ENCODE peak calls at places on chromosomes 3 and 15, in ten cellular contexts. H is psoas muscle, O is nucleus accumbens, B is skeletal muscle cell, X is NCI-H345, L is thyroid gland, E is IMR-90, J is GDM1, M is AG08395, G is non-pigmented ciliary epithelial cell. S is an unnamed sample.

GRCh38 chr15:67720556-67721175 is 104.6 kb upstream of the SKOR1 start:
- DNase-seq in H (no peak), O (no peak), B (no peak), X (no peak), L (no peak), E (no peak), J (no peak), M (no peak), G (no peak), S (no peak)

GRCh38 chr3:150421256-150421655 is 13.2 kb downstream of the TSC22D2 start:
- DNase-seq in H (no peak), O (no peak), B (no peak), X (no peak), L (no peak), E (no peak), J (no peak), M (no peak), G (no peak), S (no peak)

GRCh38 chr3:42134867-42135464 is 43.8 kb downstream of the TRAK1 start:
- DNase-seq in H (no peak), O (no peak), B (no peak), X (no peak), L (no peak), E (no peak), J (no peak), M (no peak), G (no peak), S (no peak)

GRCh38 chr3:22731901-22732300 is 471.2 kb upstream of the UBE2E2 start:
- DNase-seq in H (no peak), O (no peak), B (no peak), X (no peak), L (no peak), E (no peak), J (no peak), M (no peak), G (no peak), S (no peak)

GRCh38 chr15:52103217-52104207 is 9.1 kb downstream of the BCL2L10 start:
- DNase-seq in H (no peak), O (no peak), B (peak), X (no peak), L (peak), E (peak), J (no peak), M (peak), G (peak), S (no peak)

GRCh38 chr3:25679166-25679565 is 14.5 kb upstream of the TOP2B start:
- DNase-seq in H (no peak), O (no peak), B (no peak), X (no peak), L (no peak), E (no peak), J (no peak), M (no peak), G (no peak), S (no peak)

GRCh38 chr3:157089455-157090221 is 70.3 kb downstream of the CCNL1 start:
- DNase-seq in H (no peak), O (no peak), B (no peak), X (no peak), L (peak), E (peak), J (no peak), M (no peak), G (no peak), S (peak)

GRCh38 chr3:119295816-119296484 is 1.8 kb downstream of the ARHGAP31 start:
- DNase-seq in H (no peak), O (no peak), B (no peak), X (no peak), L (no peak), E (no peak), J (no peak), M (peak), G (no peak), S (no peak)

GRCh38 chr3:178325330-178325729 is 210.9 kb upstream of the KCNMB2 start:
- DNase-seq in H (no peak), O (no peak), B (no peak), X (peak), L (no peak), E (peak), J (no peak), M (peak), G (no peak), S (no peak)

GRCh38 chr3:141530133-141530768 is 43.4 kb downstream of the RASA2 start:
- DNase-seq in H (no peak), O (no peak), B (peak), X (no peak), L (no peak), E (peak), J (no peak), M (peak), G (no peak), S (no peak)

GRCh38 chr3:48419597-48419996 is 10.3 kb downstream of the PLXNB1 start:
- DNase-seq in H (no peak), O (no peak), B (no peak), X (no peak), L (no peak), E (no peak), J (no peak), M (no peak), G (no peak), S (no peak)

GRCh38 chr3:121063628-121064027 is 155.6 kb downstream of the STXBP5L start:
- DNase-seq in H (no peak), O (no peak), B (no peak), X (no peak), L (peak), E (no peak), J (no peak), M (no peak), G (no peak), S (no peak)

GRCh38 chr3:82378370-82378769 is 616.9 kb upstream of the GBE1 start:
- DNase-seq in H (no peak), O (no peak), B (no peak), X (no peak), L (no peak), E (no peak), J (no peak), M (no peak), G (no peak), S (no peak)

GRCh38 chr3:66481071-66482001 is 19.5 kb downstream of the LRIG1 start:
- DNase-seq in H (no peak), O (no peak), B (no peak), X (no peak), L (no peak), E (peak), J (no peak), M (no peak), G (no peak), S (no peak)

GRCh38 chr3:194683431-194683830 is 2.3 kb upstream of the FAM43A start:
- DNase-seq in H (no peak), O (no peak), B (no peak), X (no peak), L (no peak), E (peak), J (no peak), M (no peak), G (no peak), S (no peak)

GRCh38 chr3:94776401-94776915 is 713.6 kb downstream of the NSUN3 start:
- DNase-seq in H (no peak), O (no peak), B (no peak), X (no peak), L (no peak), E (no peak), J (no peak), M (no peak), G (no peak), S (no peak)

GRCh38 chr3:138271189-138271794 is 58.4 kb downstream of the NME9 start:
- DNase-seq in H (no peak), O (no peak), B (no peak), X (no peak), L (no peak), E (no peak), J (no peak), M (no peak), G (no peak), S (no peak)

GRCh38 chr3:161349529-161350278 is 21.6 kb downstream of the SPTSSB start:
- DNase-seq in H (no peak), O (no peak), B (peak), X (no peak), L (no peak), E (peak), J (no peak), M (peak), G (peak), S (no peak)

GRCh38 chr15:49624046-49624445 is 3.2 kb downstream of the DTWD1 start:
- DNase-seq in H (no peak), O (no peak), B (no peak), X (no peak), L (no peak), E (peak), J (no peak), M (peak), G (peak), S (no peak)

GRCh38 chr3:169923189-169923588 is 11.8 kb downstream of the SAMD7 start:
- DNase-seq in H (peak), O (no peak), B (no peak), X (peak), L (peak), E (no peak), J (no peak), M (no peak), G (no peak), S (no peak)

GRCh38 chr3:134249935-134250716 is 533 bp downstream of the RYK start:
- DNase-seq in H (peak), O (peak), B (no peak), X (peak), L (peak), E (peak), J (no peak), M (peak), G (no peak), S (no peak)

GRCh38 chr15:72117698-72118399 is at the start of gene MYO9A:
- DNase-seq in H (peak), O (peak), B (peak), X (peak), L (peak), E (peak), J (peak), M (peak), G (peak), S (peak)

GRCh38 chr3:123341871-123342630 is 106.8 kb downstream of the ADCY5 start:
- DNase-seq in H (peak), O (no peak), B (no peak), X (no peak), L (no peak), E (no peak), J (no peak), M (no peak), G (no peak), S (no peak)

GRCh38 chr3:38054166-38054991 is 15.4 kb downstream of the DLEC1 start:
- DNase-seq in H (no peak), O (no peak), B (no peak), X (no peak), L (no peak), E (peak), J (peak), M (no peak), G (no peak), S (no peak)